ENCODE peak calls at places on chromosomes 5 and 9, in five cellular contexts. One of them, this sample, is unnamed. For H3K4me1, the result is how much of the 10 kb centered on the place peaks cover.

GRCh38 chr5:1337490-1338195 is 7.3 kb downstream of the CLPTM1L start:
- DNase-seq in SJSA1: no peak
- DNase-seq in PC-9: no peak
- DNase-seq in heart right ventricle: no peak
- DNase-seq in osteoblast: peak
- DNase-seq in this sample: no peak

GRCh38 chr5:175728885-175729828 is 71.3 kb downstream of the HRH2 start:
- DNase-seq in SJSA1: no peak
- DNase-seq in PC-9: no peak
- DNase-seq in heart right ventricle: no peak
- DNase-seq in osteoblast: no peak
- DNase-seq in this sample: no peak

GRCh38 chr9:137314561-137315560 is 12.8 kb upstream of the NRARP start:
- DNase-seq in SJSA1: peak
- DNase-seq in PC-9: no peak
- DNase-seq in heart right ventricle: no peak
- DNase-seq in osteoblast: peak
- DNase-seq in this sample: no peak

GRCh38 chr5:180234271-180234670 is 25.3 kb upstream of the RASGEF1C start:
- DNase-seq in SJSA1: no peak
- DNase-seq in PC-9: no peak
- DNase-seq in heart right ventricle: no peak
- DNase-seq in osteoblast: no peak
- DNase-seq in this sample: no peak

GRCh38 chr9:134602547-134603362 is 38.8 kb upstream of the COL5A1 start:
- DNase-seq in SJSA1: peak
- DNase-seq in PC-9: peak
- DNase-seq in heart right ventricle: peak
- DNase-seq in osteoblast: peak
- DNase-seq in this sample: no peak

GRCh38 chr5:14178671-14179211 is 35.6 kb downstream of the TRIO start:
- DNase-seq in SJSA1: peak
- DNase-seq in PC-9: no peak
- DNase-seq in heart right ventricle: no peak
- DNase-seq in osteoblast: peak
- DNase-seq in this sample: no peak

GRCh38 chr9:129174724-129175514 is 3.1 kb downstream of the IER5L start:
- DNase-seq in SJSA1: peak
- DNase-seq in PC-9: peak
- DNase-seq in heart right ventricle: peak
- DNase-seq in osteoblast: peak
- DNase-seq in this sample: peak

GRCh38 chr9:134217431-134218210 is 53.3 kb upstream of the RNU6ATAC start:
- DNase-seq in SJSA1: no peak
- DNase-seq in PC-9: no peak
- DNase-seq in heart right ventricle: no peak
- DNase-seq in osteoblast: peak
- DNase-seq in this sample: no peak

GRCh38 chr9:99491408-99492259 is 269.6 kb downstream of the SEC61B start:
- DNase-seq in SJSA1: no peak
- DNase-seq in PC-9: no peak
- DNase-seq in heart right ventricle: no peak
- DNase-seq in osteoblast: peak
- DNase-seq in this sample: no peak

GRCh38 chr5:14122089-14122488 is 21.1 kb upstream of the TRIO start:
- DNase-seq in SJSA1: no peak
- DNase-seq in PC-9: no peak
- DNase-seq in heart right ventricle: no peak
- DNase-seq in osteoblast: no peak
- DNase-seq in this sample: no peak

GRCh38 chr5:21049900-21050299 is 1061.9 kb upstream of the CDH18 start:
- DNase-seq in SJSA1: no peak
- DNase-seq in PC-9: no peak
- DNase-seq in heart right ventricle: no peak
- DNase-seq in osteoblast: no peak
- DNase-seq in this sample: no peak

GRCh38 chr5:51652980-51653379 is 269.7 kb downstream of the ISL1 start:
- DNase-seq in SJSA1: no peak
- DNase-seq in PC-9: no peak
- DNase-seq in heart right ventricle: no peak
- DNase-seq in osteoblast: no peak
- DNase-seq in this sample: peak

GRCh38 chr5:62334082-62334481 is 28.1 kb downstream of the KIF2A start:
- DNase-seq in SJSA1: no peak
- DNase-seq in PC-9: no peak
- DNase-seq in heart right ventricle: no peak
- DNase-seq in osteoblast: no peak
- DNase-seq in this sample: no peak

GRCh38 chr9:115891929-115892328 is 261.7 kb upstream of the PAPPA start:
- DNase-seq in SJSA1: no peak
- DNase-seq in PC-9: no peak
- DNase-seq in heart right ventricle: no peak
- DNase-seq in osteoblast: no peak
- DNase-seq in this sample: peak

GRCh38 chr5:171342362-171343111 is 33.5 kb downstream of the TLX3 start:
- DNase-seq in SJSA1: no peak
- DNase-seq in PC-9: peak
- DNase-seq in heart right ventricle: peak
- DNase-seq in osteoblast: peak
- DNase-seq in this sample: peak

DNA sequence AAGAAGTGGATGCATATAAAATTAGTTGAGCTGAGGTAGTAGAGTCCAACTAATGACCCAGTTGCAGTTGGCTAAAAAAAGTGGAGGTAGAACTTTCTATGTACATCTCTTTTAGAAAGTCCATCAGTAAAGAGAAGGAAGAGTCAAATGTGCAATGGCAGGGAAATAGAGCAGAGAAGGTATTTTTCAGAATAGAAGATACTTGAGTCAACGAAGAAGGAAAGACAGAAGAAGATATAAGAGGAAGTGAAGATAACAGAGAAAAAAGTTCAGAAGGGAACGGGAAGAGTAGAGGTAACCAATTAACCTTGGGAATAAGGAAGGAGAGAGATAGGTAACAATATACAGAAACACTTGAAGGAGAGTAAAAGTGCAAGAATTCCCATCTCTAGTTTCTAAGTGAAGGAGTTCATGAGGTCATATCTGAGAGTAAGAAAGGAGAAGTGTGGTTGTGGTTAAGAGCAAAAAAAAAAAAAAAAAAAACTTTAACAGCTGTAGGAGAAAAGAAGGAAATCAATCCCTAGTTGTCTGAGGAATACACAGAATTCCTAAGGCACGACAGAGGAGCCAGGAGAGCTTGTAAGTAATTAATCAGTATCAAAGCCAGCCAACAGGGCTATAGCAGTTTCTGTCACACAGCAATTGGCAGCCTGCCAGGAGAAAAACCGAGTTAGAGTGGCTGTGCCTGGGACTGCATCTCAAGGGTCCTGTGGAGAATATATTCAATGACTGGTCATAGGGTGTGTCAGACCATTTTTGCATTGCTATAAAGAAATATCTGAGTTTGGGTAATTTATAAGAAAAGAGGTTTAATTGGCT is 61.0 kb downstream of the ARL15 start:
- DNase-seq in SJSA1: no peak
- DNase-seq in PC-9: no peak
- DNase-seq in heart right ventricle: peak
- DNase-seq in osteoblast: peak
- DNase-seq in this sample: no peak
- H3K4me1 ChIP-seq in SJSA1: under half
- H3K4me1 ChIP-seq in PC-9: under half
- H3K4me1 ChIP-seq in heart right ventricle: under half
- H3K4me1 ChIP-seq in osteoblast: under half
- H3K4me1 ChIP-seq in this sample: under half

DNA sequence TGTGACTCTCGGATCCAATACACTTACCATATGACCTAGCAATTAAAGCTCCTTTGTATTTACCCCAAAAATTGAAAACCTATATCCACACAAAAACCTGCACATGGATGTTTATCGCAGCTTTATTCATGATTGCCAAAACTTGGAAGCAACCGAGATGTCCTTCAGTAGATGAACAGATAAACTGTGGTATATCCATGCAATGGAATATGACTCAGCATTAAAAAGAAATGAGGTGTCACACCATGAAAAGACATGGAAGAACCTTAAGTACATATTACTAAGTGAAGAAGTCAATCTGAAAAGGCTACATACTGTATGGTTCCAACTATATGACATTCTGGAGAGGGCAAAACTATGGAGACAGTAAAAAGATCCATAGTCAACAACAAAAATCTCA is 82.0 kb upstream of the PHF24 start:
- DNase-seq in SJSA1: no peak
- DNase-seq in PC-9: no peak
- DNase-seq in heart right ventricle: no peak
- DNase-seq in osteoblast: no peak
- DNase-seq in this sample: no peak
- H3K27ac ChIP-seq in SJSA1: no peak
- H3K27ac ChIP-seq in PC-9: no peak
- H3K27ac ChIP-seq in heart right ventricle: no peak
- H3K27ac ChIP-seq in osteoblast: no peak
- H3K27ac ChIP-seq in this sample: peak

GRCh38 chr9:2286825-2287455 is 271.8 kb downstream of the SMARCA2 start:
- DNase-seq in SJSA1: no peak
- DNase-seq in PC-9: no peak
- DNase-seq in heart right ventricle: no peak
- DNase-seq in osteoblast: no peak
- DNase-seq in this sample: no peak

GRCh38 chr9:2281803-2282185 is 266.6 kb downstream of the SMARCA2 start:
- DNase-seq in SJSA1: no peak
- DNase-seq in PC-9: peak
- DNase-seq in heart right ventricle: no peak
- DNase-seq in osteoblast: peak
- DNase-seq in this sample: no peak

GRCh38 chr9:2285411-2285810 is 270.3 kb downstream of the SMARCA2 start:
- DNase-seq in SJSA1: no peak
- DNase-seq in PC-9: no peak
- DNase-seq in heart right ventricle: no peak
- DNase-seq in osteoblast: no peak
- DNase-seq in this sample: peak

GRCh38 chr9:2286306-2286705 is 271.2 kb downstream of the SMARCA2 start:
- DNase-seq in SJSA1: no peak
- DNase-seq in PC-9: no peak
- DNase-seq in heart right ventricle: no peak
- DNase-seq in osteoblast: no peak
- DNase-seq in this sample: no peak

GRCh38 chr9:2284770-2285169 is 269.6 kb downstream of the SMARCA2 start:
- DNase-seq in SJSA1: no peak
- DNase-seq in PC-9: no peak
- DNase-seq in heart right ventricle: no peak
- DNase-seq in osteoblast: no peak
- DNase-seq in this sample: no peak
- H3K4me1 ChIP-seq in SJSA1: under half
- H3K4me1 ChIP-seq in PC-9: under half
- H3K4me1 ChIP-seq in heart right ventricle: under half
- H3K4me1 ChIP-seq in osteoblast: under half
- H3K4me1 ChIP-seq in this sample: under half

GRCh38 chr5:151024894-151025606 is 4.7 kb downstream of the GPX3 start:
- DNase-seq in SJSA1: no peak
- DNase-seq in PC-9: peak
- DNase-seq in heart right ventricle: no peak
- DNase-seq in osteoblast: no peak
- DNase-seq in this sample: no peak
- H3K27ac ChIP-seq in SJSA1: no peak
- H3K27ac ChIP-seq in PC-9: no peak
- H3K27ac ChIP-seq in heart right ventricle: peak
- H3K27ac ChIP-seq in osteoblast: no peak
- H3K27ac ChIP-seq in this sample: no peak

GRCh38 chr9:77710965-77711657 is 63.0 kb upstream of the GNA14 start:
- DNase-seq in SJSA1: no peak
- DNase-seq in PC-9: no peak
- DNase-seq in heart right ventricle: no peak
- DNase-seq in osteoblast: no peak
- DNase-seq in this sample: no peak
- H3K4me1 ChIP-seq in SJSA1: half or more
- H3K4me1 ChIP-seq in PC-9: under half
- H3K4me1 ChIP-seq in heart right ventricle: under half
- H3K4me1 ChIP-seq in osteoblast: half or more
- H3K4me1 ChIP-seq in this sample: under half

DNA sequence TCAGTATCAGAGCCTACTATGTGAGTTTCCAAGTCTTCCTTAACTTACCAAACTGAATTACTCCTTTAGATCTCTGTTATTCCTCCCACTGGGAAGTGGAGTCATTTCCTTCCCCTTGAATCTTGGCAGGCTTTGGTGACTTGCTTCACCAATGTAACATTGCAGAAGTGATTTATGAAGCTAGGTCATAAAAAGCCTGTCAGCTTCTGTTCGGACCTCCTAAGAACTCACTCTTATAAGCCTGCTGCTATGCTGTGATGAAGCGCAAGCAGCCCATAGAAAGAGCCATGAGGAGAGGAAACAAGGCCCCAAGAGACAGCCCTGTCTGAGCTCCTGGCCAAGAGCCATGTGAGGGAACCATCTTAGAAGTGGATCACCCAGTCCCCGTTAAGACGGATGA is 14.2 kb upstream of the FOXB2 start:
- DNase-seq in SJSA1: no peak
- DNase-seq in PC-9: no peak
- DNase-seq in heart right ventricle: no peak
- DNase-seq in osteoblast: no peak
- DNase-seq in this sample: no peak
- H3K27ac ChIP-seq in SJSA1: no peak
- H3K27ac ChIP-seq in PC-9: no peak
- H3K27ac ChIP-seq in heart right ventricle: no peak
- H3K27ac ChIP-seq in osteoblast: no peak
- H3K27ac ChIP-seq in this sample: no peak

GRCh38 chr9:107295995-107296394 is 12.9 kb downstream of the RAD23B start:
- DNase-seq in SJSA1: no peak
- DNase-seq in PC-9: no peak
- DNase-seq in heart right ventricle: no peak
- DNase-seq in osteoblast: no peak
- DNase-seq in this sample: no peak
- H3K4me1 ChIP-seq in SJSA1: under half
- H3K4me1 ChIP-seq in PC-9: under half
- H3K4me1 ChIP-seq in heart right ventricle: under half
- H3K4me1 ChIP-seq in osteoblast: under half
- H3K4me1 ChIP-seq in this sample: under half

GRCh38 chr5:126479810-126480209 is 56.6 kb downstream of the GRAMD2B start:
- DNase-seq in SJSA1: no peak
- DNase-seq in PC-9: no peak
- DNase-seq in heart right ventricle: no peak
- DNase-seq in osteoblast: no peak
- DNase-seq in this sample: no peak

GRCh38 chr5:126480824-126481223 is 57.6 kb downstream of the GRAMD2B start:
- DNase-seq in SJSA1: no peak
- DNase-seq in PC-9: no peak
- DNase-seq in heart right ventricle: no peak
- DNase-seq in osteoblast: no peak
- DNase-seq in this sample: no peak

GRCh38 chr5:126477681-126478117 is 54.5 kb downstream of the GRAMD2B start:
- DNase-seq in SJSA1: no peak
- DNase-seq in PC-9: no peak
- DNase-seq in heart right ventricle: no peak
- DNase-seq in osteoblast: peak
- DNase-seq in this sample: no peak

GRCh38 chr5:126481243-126481642 is 58.0 kb downstream of the GRAMD2B start:
- DNase-seq in SJSA1: no peak
- DNase-seq in PC-9: no peak
- DNase-seq in heart right ventricle: no peak
- DNase-seq in osteoblast: no peak
- DNase-seq in this sample: no peak

GRCh38 chr5:126477281-126477680 is 54.1 kb downstream of the GRAMD2B start:
- DNase-seq in SJSA1: no peak
- DNase-seq in PC-9: no peak
- DNase-seq in heart right ventricle: no peak
- DNase-seq in osteoblast: no peak
- DNase-seq in this sample: no peak
- H3K27ac ChIP-seq in SJSA1: no peak
- H3K27ac ChIP-seq in PC-9: no peak
- H3K27ac ChIP-seq in heart right ventricle: no peak
- H3K27ac ChIP-seq in osteoblast: peak
- H3K27ac ChIP-seq in this sample: peak